ENCODE peak calls at places on chromosomes 5 and 9, in four cellular contexts. U, S, F and C are unnamed samples.
A peak's percentile ranks its signal among the peaks of the same experiment; 100 is the strongest.

GRCh38 chr5:1855075-1855474 is 27.6 kb downstream of the IRX4 start:
- DNase-seq in U (no peak), S (no peak), F (no peak), C (no peak)

GRCh38 chr5:151072234-151073025 is 8.4 kb downstream of the TNIP1 start:
- DNase-seq in U (peak; percentile 90), S (no peak), F (peak; percentile 42), C (no peak)

GRCh38 chr5:172521338-172521932 is 67.1 kb upstream of the SH3PXD2B start:
- DNase-seq in U (no peak), S (no peak), F (no peak), C (no peak)

GRCh38 chr5:123186762-123187161 is 97.7 kb downstream of the PRDM6 start:
- DNase-seq in U (no peak), S (no peak), F (no peak), C (no peak)

GRCh38 chr5:96433066-96433447 is at the start of gene PCSK1:
- DNase-seq in U (no peak), S (peak; percentile 77), F (no peak), C (no peak)

GRCh38 chr5:130135506-130135905 is 231.2 kb downstream of the CHSY3 start:
- DNase-seq in U (peak; percentile 76), S (no peak), F (peak; percentile 48), C (no peak)

GRCh38 chr5:166562246-166562645 is 1729.2 kb upstream of the WWC1 start:
- DNase-seq in U (no peak), S (no peak), F (no peak), C (peak; percentile 54)

GRCh38 chr9:98989036-98990000 is 45.6 kb downstream of the COL15A1 start:
- DNase-seq in U (peak; percentile 100), S (no peak), F (peak; percentile 54), C (peak; percentile 73)

GRCh38 chr9:26947736-26948135 is 694 bp upstream of the PLAA start:
- DNase-seq in U (no peak), S (peak; percentile 45), F (no peak), C (peak; percentile 43)

GRCh38 chr5:159345861-159346260 is 15.6 kb upstream of the IL12B start:
- DNase-seq in U (no peak), S (no peak), F (no peak), C (no peak)

GRCh38 chr5:62011072-62011664 is 294.8 kb upstream of the KIF2A start:
- DNase-seq in U (no peak), S (no peak), F (no peak), C (no peak)

GRCh38 chr5:31470608-31471007 is 61.3 kb downstream of the DROSHA start:
- DNase-seq in U (peak; percentile 66), S (no peak), F (peak; percentile 53), C (no peak)

GRCh38 chr9:134963546-134963945 is 45.8 kb upstream of the FCN1 start:
- DNase-seq in U (no peak), S (no peak), F (no peak), C (no peak)

GRCh38 chr9:5263568-5264218 is 32.5 kb downstream of the INSL4 start:
- DNase-seq in U (peak; percentile 7), S (no peak), F (peak; percentile 57), C (peak; percentile 45)

GRCh38 chr5:167295686-167296015 is 995.8 kb upstream of the WWC1 start:
- DNase-seq in U (no peak), S (no peak), F (no peak), C (no peak)